ENCODE peak calls at places on chromosomes 3 and 15, in four cellular contexts. One of them, this sample, is unnamed.
A peak's percentile ranks its signal among the peaks of the same experiment; 100 is the strongest.

GRCh38 chr3:73547427-73548036 is 77.2 kb downstream of the PDZRN3 start:
- DNase-seq in K562: no peak
- DNase-seq in GM12878: no peak
- DNase-seq in HepG2: no peak
- DNase-seq in this sample: no peak

GRCh38 chr3:55180936-55181535 is 253.2 kb upstream of the LRTM1 start:
- DNase-seq in K562: peak; percentile 32
- DNase-seq in GM12878: no peak
- DNase-seq in HepG2: peak; percentile 11
- DNase-seq in this sample: peak; percentile 38

GRCh38 chr3:50506169-50506568 is 2.7 kb upstream of the CACNA2D2 start:
- DNase-seq in K562: no peak
- DNase-seq in GM12878: no peak
- DNase-seq in HepG2: no peak
- DNase-seq in this sample: no peak

GRCh38 chr3:183385698-183386590 is 42.5 kb downstream of the MCF2L2 start:
- DNase-seq in K562: peak; percentile 59
- DNase-seq in GM12878: no peak
- DNase-seq in HepG2: peak; percentile 47
- DNase-seq in this sample: peak; percentile 46

GRCh38 chr3:168514252-168514651 is 418.5 kb upstream of the GOLIM4 start:
- DNase-seq in K562: no peak
- DNase-seq in GM12878: no peak
- DNase-seq in HepG2: no peak
- DNase-seq in this sample: no peak

GRCh38 chr3:36677331-36678007 is 86.9 kb downstream of the DCLK3 start:
- DNase-seq in K562: no peak
- DNase-seq in GM12878: no peak
- DNase-seq in HepG2: peak; percentile 6
- DNase-seq in this sample: no peak

GRCh38 chr3:45381168-45381852 is 7.1 kb upstream of the LARS2 start:
- DNase-seq in K562: peak; percentile 24
- DNase-seq in GM12878: no peak
- DNase-seq in HepG2: no peak
- DNase-seq in this sample: no peak

GRCh38 chr3:143090486-143090885 is 29.1 kb upstream of the CHST2 start:
- DNase-seq in K562: no peak
- DNase-seq in GM12878: no peak
- DNase-seq in HepG2: no peak
- DNase-seq in this sample: no peak

GRCh38 chr3:48564022-48564421 is 441 bp upstream of the UCN2 start:
- DNase-seq in K562: no peak
- DNase-seq in GM12878: no peak
- DNase-seq in HepG2: peak; percentile 58
- DNase-seq in this sample: no peak

GRCh38 chr3:21672303-21672702 is 78.7 kb downstream of the ZNF385D start:
- DNase-seq in K562: no peak
- DNase-seq in GM12878: no peak
- DNase-seq in HepG2: no peak
- DNase-seq in this sample: no peak

GRCh38 chr3:69442771-69443197 is 56.9 kb upstream of the FRMD4B start:
- DNase-seq in K562: no peak
- DNase-seq in GM12878: no peak
- DNase-seq in HepG2: no peak
- DNase-seq in this sample: no peak

GRCh38 chr3:79808515-79808914 is 40.7 kb upstream of the ROBO1 start:
- DNase-seq in K562: no peak
- DNase-seq in GM12878: no peak
- DNase-seq in HepG2: no peak
- DNase-seq in this sample: no peak

GRCh38 chr3:142597898-142598297 is 1.7 kb downstream of the PLS1 start:
- DNase-seq in K562: no peak
- DNase-seq in GM12878: no peak
- DNase-seq in HepG2: no peak
- DNase-seq in this sample: no peak

GRCh38 chr3:170154569-170155143 is 26.9 kb downstream of the PHC3 start:
- DNase-seq in K562: peak; percentile 60
- DNase-seq in GM12878: peak; percentile 56
- DNase-seq in HepG2: no peak
- DNase-seq in this sample: no peak

GRCh38 chr3:195150194-195151118 is 120.5 kb downstream of the XXYLT1 start:
- DNase-seq in K562: peak; percentile 74
- DNase-seq in GM12878: no peak
- DNase-seq in HepG2: no peak
- DNase-seq in this sample: no peak

GRCh38 chr3:140134231-140134630 is 199.2 kb downstream of the CLSTN2 start:
- DNase-seq in K562: no peak
- DNase-seq in GM12878: no peak
- DNase-seq in HepG2: no peak
- DNase-seq in this sample: no peak
- TF ChIP-seq FOXK2 in K562: no peak
- TF ChIP-seq FOXK2 in GM12878: no peak
- TF ChIP-seq FOXK2 in HepG2: no peak
- TF ChIP-seq FOXK2 in this sample: no peak

DNA sequence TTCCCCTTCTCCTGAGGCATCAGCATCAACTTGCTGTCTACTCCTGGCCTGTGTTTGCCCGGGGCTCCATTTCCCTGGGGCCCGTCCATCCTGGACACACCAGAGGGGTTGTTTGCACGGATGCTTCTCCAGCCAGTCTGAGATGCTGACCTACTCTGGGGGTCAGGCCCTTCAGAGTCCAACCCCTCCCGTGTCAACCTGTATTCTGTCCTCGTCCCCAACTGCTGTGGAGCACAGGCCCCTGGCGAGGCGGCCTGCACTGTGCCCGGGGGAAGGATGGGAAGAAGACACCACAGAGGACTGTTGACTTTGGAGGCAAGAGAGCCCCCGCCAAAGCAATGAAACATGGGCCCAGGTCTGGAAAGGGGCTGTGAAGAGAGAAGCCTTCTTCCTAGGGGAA is 25.8 kb downstream of the ALS2CL start:
- DNase-seq in K562: no peak
- DNase-seq in GM12878: no peak
- DNase-seq in HepG2: no peak
- DNase-seq in this sample: no peak
- TF ChIP-seq SP1 in K562: no peak
- TF ChIP-seq SP1 in GM12878: no peak
- TF ChIP-seq SP1 in HepG2: no peak
- TF ChIP-seq SP1 in this sample: no peak

DNA sequence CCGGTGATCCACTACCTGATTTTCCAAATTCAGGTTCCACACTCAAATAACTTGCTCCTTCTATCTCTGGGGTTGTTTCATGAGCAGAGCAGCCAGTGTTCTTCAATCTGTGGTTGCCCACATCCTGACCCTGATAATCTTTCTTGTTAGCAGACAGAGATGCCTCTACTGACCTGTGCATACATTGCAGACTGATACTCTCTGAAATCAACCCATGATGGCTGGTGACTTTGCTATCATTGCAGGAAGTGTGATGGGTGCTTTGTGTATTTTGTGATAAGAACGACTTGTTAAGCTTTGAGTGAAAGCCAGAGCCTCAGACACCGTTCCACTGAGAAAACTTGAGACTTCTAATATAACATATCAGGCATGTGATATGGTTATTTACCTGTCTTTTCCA is 39.9 kb downstream of the GATM start:
- DNase-seq in K562: no peak
- DNase-seq in GM12878: no peak
- DNase-seq in HepG2: peak; percentile 80
- DNase-seq in this sample: no peak
- TF ChIP-seq FOXK2 in K562: no peak
- TF ChIP-seq FOXK2 in GM12878: no peak
- TF ChIP-seq FOXK2 in HepG2: no peak
- TF ChIP-seq FOXK2 in this sample: no peak

DNA sequence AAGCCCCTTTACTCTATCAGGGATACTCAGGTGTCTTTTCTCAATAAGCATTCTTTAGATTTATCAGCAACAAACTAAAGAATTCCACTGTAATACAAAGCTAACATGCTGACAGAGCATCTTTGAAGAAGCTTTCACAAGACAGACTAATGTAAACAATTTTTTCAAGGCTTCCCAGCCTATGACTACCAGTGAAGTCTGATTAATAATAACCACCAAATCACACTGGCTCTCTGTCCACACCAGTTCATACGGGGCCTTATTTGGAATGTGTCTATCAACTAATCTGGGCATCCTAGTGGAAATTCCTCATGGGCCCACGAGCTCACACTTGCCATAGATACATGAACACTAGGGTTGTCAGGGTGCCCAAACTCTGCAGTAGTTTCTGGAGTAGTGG is 84.5 kb downstream of the EFL1 start:
- DNase-seq in K562: no peak
- DNase-seq in GM12878: no peak
- DNase-seq in HepG2: no peak
- DNase-seq in this sample: no peak
- TF ChIP-seq SP1 in K562: no peak
- TF ChIP-seq SP1 in GM12878: no peak
- TF ChIP-seq SP1 in HepG2: no peak
- TF ChIP-seq SP1 in this sample: no peak

GRCh38 chr15:55402707-55403106 is 5.5 kb downstream of the CCPG1 start:
- DNase-seq in K562: no peak
- DNase-seq in GM12878: no peak
- DNase-seq in HepG2: no peak
- DNase-seq in this sample: no peak

GRCh38 chr15:55398243-55398642 is 9.9 kb downstream of the CCPG1 start:
- DNase-seq in K562: peak; percentile 36
- DNase-seq in GM12878: no peak
- DNase-seq in HepG2: no peak
- DNase-seq in this sample: no peak

GRCh38 chr15:55403531-55403930 is 4.6 kb downstream of the CCPG1 start:
- DNase-seq in K562: peak; percentile 66
- DNase-seq in GM12878: no peak
- DNase-seq in HepG2: peak; percentile 44
- DNase-seq in this sample: no peak

GRCh38 chr15:55407631-55407948 is 569 bp downstream of the CCPG1 start:
- DNase-seq in K562: no peak
- DNase-seq in GM12878: no peak
- DNase-seq in HepG2: no peak
- DNase-seq in this sample: peak; percentile 6

DNA sequence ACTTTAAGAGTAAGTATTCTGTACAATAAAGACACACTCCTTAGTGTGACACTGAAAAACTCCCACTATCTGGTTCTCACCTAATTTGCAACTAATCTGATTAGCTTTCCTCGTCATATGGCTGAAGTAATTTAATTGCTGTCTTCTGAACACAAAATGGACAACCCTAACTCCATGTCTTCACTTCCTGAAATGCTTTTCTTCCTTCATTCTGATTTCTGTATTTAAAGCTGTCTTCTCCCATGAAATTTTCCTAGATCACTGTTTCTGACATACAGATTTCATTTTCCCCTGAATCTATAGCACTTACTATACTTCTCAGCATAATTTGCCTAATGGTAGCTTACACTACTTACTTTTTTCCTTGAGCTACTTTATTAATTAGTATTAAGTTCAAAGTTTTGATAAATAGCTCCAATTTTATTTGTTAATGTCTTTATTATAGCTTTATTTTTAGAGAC is 6.3 kb downstream of the CCPG1 start:
- DNase-seq in K562: no peak
- DNase-seq in GM12878: no peak
- DNase-seq in HepG2: no peak
- DNase-seq in this sample: no peak
- TF ChIP-seq FOXK2 in K562: no peak
- TF ChIP-seq FOXK2 in GM12878: no peak
- TF ChIP-seq FOXK2 in HepG2: no peak
- TF ChIP-seq FOXK2 in this sample: no peak

DNA sequence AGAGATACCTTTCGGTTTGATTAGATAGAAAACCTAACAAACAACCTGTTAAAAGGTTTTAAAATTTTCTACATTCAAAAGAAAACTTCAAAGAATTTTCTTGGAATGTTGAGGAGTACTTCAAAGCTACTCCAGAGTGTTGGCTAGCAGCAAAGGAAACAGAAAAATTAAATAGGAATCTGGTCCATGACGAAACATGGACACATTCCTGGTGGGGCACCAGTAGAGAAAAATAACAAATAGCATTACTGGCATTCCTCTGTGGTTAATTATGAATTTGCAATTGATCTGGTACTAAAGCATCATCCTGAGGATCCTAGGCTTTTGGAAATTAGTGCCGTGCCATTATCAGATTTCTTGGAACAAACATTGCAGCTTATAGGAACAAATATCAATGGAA is 59.5 kb upstream of the DPPA4 start:
- DNase-seq in K562: no peak
- DNase-seq in GM12878: no peak
- DNase-seq in HepG2: no peak
- DNase-seq in this sample: no peak
- TF ChIP-seq SP1 in K562: no peak
- TF ChIP-seq SP1 in GM12878: no peak
- TF ChIP-seq SP1 in HepG2: no peak
- TF ChIP-seq SP1 in this sample: no peak

DNA sequence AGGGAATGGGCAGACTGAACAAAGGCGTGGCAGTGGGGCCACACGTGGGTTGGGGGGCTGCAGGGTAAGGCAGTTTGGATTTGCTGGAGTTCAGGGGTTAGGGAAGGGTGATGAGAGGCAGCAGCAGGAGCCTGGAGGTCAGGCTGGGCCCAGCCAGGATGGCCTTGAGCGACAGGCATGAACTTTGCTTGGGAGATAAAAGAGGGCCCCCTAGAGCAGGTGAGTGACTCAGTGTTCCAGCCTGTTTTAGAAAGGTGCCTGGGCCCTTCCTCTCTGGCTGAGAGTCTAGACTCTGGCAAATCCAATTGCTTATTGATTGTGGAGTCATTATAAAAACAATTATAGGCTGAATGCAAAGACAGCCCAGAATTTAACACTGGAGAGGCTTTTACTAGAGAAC is 75.1 kb downstream of the RAB11A start:
- DNase-seq in K562: no peak
- DNase-seq in GM12878: no peak
- DNase-seq in HepG2: no peak
- DNase-seq in this sample: no peak
- TF ChIP-seq FOXK2 in K562: no peak
- TF ChIP-seq FOXK2 in GM12878: no peak
- TF ChIP-seq FOXK2 in HepG2: no peak
- TF ChIP-seq FOXK2 in this sample: no peak

GRCh38 chr15:27398631-27399030 is 427.6 kb downstream of the GABRG3 start:
- DNase-seq in K562: no peak
- DNase-seq in GM12878: no peak
- DNase-seq in HepG2: peak; percentile 1
- DNase-seq in this sample: no peak
- TF ChIP-seq SP1 in K562: no peak
- TF ChIP-seq SP1 in GM12878: no peak
- TF ChIP-seq SP1 in HepG2: no peak
- TF ChIP-seq SP1 in this sample: no peak